ENCODE peak calls at places on chromosome 9, in seven cellular contexts. D is dorsolateral prefrontal cortex, H is heart right ventricle, J is fibroblast of pulmonary artery, W is fibroblast of mammary gland, A is GM12865, U is Calu3. L is an unnamed sample.

GRCh38 chr9:121660876-121661275 is 9.4 kb downstream of the DAB2IP start:
- DNase-seq in W (no peak), H (no peak), J (no peak), U (no peak), D (no peak), A (no peak), L (no peak)

GRCh38 chr9:33858346-33858869 is 41.4 kb downstream of the UBE2R2 start:
- DNase-seq in U (no peak), J (no peak), W (peak; percentile 37), D (no peak), A (no peak), H (no peak), L (no peak)

GRCh38 chr9:122011818-122012498 is 81.2 kb downstream of the TTLL11 start:
- DNase-seq in J (no peak), D (no peak), H (no peak), W (no peak), A (no peak), U (no peak), L (no peak)

GRCh38 chr9:35179347-35180271 is 17.8 kb downstream of the UNC13B start:
- DNase-seq in U (no peak), W (no peak), A (no peak), H (no peak), D (no peak), J (no peak), L (no peak)

GRCh38 chr9:1458503-1458902 is 408.3 kb downstream of the DMRT2 start:
- DNase-seq in H (no peak), U (no peak), A (no peak), D (no peak), W (peak; percentile 91), J (peak; percentile 36), L (no peak)

GRCh38 chr9:134848504-134848903 is 32.1 kb upstream of the FCN2 start:
- DNase-seq in W (no peak), J (no peak), A (no peak), D (no peak), U (no peak), H (no peak), L (no peak)

GRCh38 chr9:83649080-83649479 is 26.1 kb downstream of the IDNK start:
- DNase-seq in J (peak; percentile 51), W (peak; percentile 44), D (peak; percentile 74), A (peak; percentile 66), U (peak; percentile 73), H (peak; percentile 75), L (no peak)

GRCh38 chr9:132409828-132410528 is at the start of gene CFAP77:
- DNase-seq in W (peak; percentile 46), A (peak; percentile 48), D (no peak), J (peak; percentile 61), U (peak; percentile 32), H (peak; percentile 59), L (peak; percentile 44)

GRCh38 chr9:115262477-115262876 is 144.5 kb upstream of the TNC start:
- DNase-seq in U (peak; percentile 87), W (peak; percentile 68), D (no peak), H (peak; percentile 77), J (peak; percentile 88), A (peak; percentile 3), L (no peak)

GRCh38 chr9:21802418-21803000 is at the start of gene MTAP:
- DNase-seq in J (peak; percentile 97), U (peak; percentile 89), D (peak; percentile 92), H (peak; percentile 90), A (peak; percentile 90), W (peak; percentile 91), L (peak; percentile 92)

GRCh38 chr9:38136386-38136785 is 67.4 kb upstream of the SHB start:
- DNase-seq in J (no peak), U (no peak), D (no peak), W (no peak), H (no peak), A (peak; percentile 35), L (no peak)

GRCh38 chr9:38134578-38134977 is 65.6 kb upstream of the SHB start:
- DNase-seq in H (no peak), W (no peak), D (no peak), J (no peak), A (no peak), U (no peak), L (no peak)

GRCh38 chr9:38132956-38133355 is 63.9 kb upstream of the SHB start:
- DNase-seq in U (no peak), D (no peak), W (no peak), J (no peak), A (no peak), H (no peak), L (no peak)

GRCh38 chr9:38131729-38132128 is 62.7 kb upstream of the SHB start:
- DNase-seq in U (no peak), W (no peak), J (no peak), H (no peak), A (no peak), D (no peak), L (no peak)

DNA sequence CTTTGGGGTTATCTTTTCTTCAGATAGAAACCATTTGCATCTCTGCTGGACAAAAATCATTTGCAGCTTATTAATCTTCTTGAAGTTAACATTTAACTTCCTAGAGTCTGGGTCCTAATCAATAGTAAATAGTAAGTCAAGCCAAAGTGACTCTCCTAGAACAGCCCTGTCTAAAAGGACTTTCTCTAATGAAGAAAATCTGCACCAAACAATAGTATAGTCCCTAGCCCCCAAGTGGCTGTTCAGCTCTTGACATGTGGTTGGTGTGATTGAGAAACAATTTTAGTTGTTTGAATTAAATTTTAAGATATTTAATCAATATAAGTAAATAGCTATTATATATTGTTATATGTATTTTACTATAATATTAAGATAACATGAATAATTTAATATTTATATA is 64.6 kb upstream of the SHB start:
- DNase-seq in U (no peak), A (no peak), H (no peak), W (no peak), J (no peak), D (no peak), L (no peak)
- TF ChIP-seq CTCF in U (no peak), A (no peak), H (no peak), W (no peak), J (no peak), D (no peak), L (no peak)

DNA sequence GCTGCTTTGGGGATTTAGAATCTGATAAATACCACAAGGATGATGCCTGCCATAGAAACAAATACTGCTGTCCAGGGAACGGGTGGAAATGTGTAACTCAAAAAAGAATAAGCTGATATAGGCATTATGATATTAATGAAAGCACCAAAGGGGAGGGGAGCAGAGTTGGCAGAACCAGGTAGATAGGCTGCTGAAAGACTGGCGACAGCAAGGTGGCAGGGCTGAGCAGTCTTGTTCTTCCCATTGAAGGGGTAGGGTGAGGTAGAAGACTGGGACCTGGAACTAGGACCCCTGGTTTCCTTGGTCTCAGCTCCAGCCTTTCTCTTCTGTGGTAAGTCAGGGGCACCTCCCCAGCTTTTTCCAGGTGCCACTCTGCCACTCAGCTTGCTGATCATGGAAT is 31.4 kb upstream of the TMOD1 start:
- DNase-seq in A (peak; percentile 31), U (peak; percentile 1), J (no peak), D (peak; percentile 43), W (no peak), H (no peak), L (no peak)
- TF ChIP-seq CTCF in A (peak; percentile 13), U (no peak), J (peak; percentile 15), D (peak; percentile 56), W (peak; percentile 5), H (peak; percentile 44), L (no peak)

DNA sequence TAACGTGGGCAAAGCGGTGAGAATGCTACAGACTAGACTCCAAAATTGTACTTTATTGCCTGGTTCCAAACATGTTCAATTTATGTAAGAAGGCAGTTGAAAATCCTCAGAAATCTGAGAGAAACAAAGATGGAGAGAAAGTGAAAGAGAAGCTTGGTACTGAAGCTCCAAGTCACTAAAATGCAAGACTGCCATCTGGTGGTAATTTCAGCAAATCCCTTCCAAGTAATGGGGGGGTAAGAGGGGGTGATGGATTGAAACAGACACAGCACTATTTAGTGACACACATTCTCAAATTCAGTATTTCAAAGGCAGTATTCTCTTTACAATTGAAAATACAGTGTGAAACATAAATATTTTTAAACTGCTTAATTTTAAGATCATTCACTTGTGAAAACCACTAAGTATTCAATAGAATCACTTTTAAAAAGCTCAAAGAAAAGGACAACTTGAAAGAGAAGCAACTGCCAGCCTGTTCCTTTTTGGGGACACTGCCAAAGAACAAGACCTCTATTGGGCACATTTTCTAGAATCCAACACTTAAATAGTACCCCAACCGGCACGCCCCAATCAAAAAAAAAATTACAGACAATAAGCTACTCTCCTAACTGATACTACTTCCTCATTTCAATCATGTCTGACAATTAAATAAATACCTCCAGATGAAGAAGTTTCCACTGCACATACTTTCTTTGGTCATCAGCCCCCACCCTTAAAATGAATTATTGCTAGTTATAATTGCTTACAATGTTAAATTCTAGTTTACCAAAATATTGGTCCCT is 131.5 kb downstream of the AGTPBP1 start:
- DNase-seq in H (no peak), W (peak; percentile 83), U (peak; percentile 31), A (peak; percentile 85), D (no peak), J (peak; percentile 90), L (no peak)
- TF ChIP-seq CTCF in H (peak; percentile 74), W (peak; percentile 96), U (peak; percentile 47), A (peak; percentile 68), D (peak; percentile 92), J (peak; percentile 87), L (peak; percentile 38)

GRCh38 chr9:123417289-123418051 is 61.5 kb downstream of the CRB2 start:
- DNase-seq in J (no peak), D (peak; percentile 3), H (no peak), W (no peak), U (no peak), A (no peak), L (peak; percentile 4)
- TF ChIP-seq CTCF in J (no peak), D (no peak), H (no peak), W (no peak), U (no peak), A (no peak), L (no peak)

DNA sequence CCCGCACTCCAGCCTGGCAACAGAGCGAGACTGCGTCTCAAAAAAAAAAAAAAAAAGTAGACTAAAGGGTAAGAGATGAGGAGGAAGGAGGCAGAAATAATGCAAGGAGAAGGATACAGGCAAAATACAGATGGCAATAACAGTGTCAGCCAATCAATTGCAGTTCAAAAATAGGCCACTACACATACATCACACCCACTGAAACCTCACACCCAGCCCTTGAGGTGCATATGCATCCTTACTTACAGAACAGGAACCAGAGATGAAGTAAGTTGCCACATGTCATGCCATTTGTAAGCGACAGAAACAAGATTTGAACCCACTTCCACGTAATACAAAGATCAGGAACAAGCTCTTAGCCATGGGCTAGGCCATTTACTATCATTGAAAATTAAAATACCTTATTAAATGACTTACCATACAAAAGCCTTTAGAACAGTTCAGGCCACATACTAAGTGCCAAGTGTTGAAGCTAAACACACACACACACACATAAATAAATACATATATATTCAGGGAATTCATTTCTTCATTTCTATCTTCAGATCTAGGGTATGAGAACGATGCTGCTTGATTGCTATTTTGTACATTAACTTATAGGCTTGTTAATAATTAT is 98.4 kb downstream of the FNBP1 start:
- DNase-seq in U (no peak), J (no peak), A (no peak), H (no peak), W (no peak), D (no peak), L (no peak)
- TF ChIP-seq CTCF in U (no peak), J (no peak), A (no peak), H (no peak), W (no peak), D (no peak), L (no peak)

L was measured in ovary.